ENCODE peak calls at places on chromosomes 2 and 18, in six cellular contexts. B is G401, P is T follicular helper cell, A is astrocyte, O is fibroblast of gingiva, U is cerebellum. D is an unnamed sample.

GRCh38 chr2:96848264-96848663 is 4.4 kb upstream of the ANKRD23 start:
- DNase-seq in O (no peak), P (no peak), B (no peak), U (no peak), A (no peak), D (no peak)

GRCh38 chr2:5987117-5987787 is 295.1 kb downstream of the SOX11 start:
- DNase-seq in U (no peak), P (no peak), B (no peak), O (no peak), A (no peak), D (no peak)

GRCh38 chr2:238811765-238812164 is 36.1 kb upstream of the TWIST2 start:
- DNase-seq in U (no peak), A (no peak), O (peak), B (no peak), P (no peak), D (no peak)

GRCh38 chr2:58553937-58554336 is 312.8 kb upstream of the FANCL start:
- DNase-seq in O (no peak), B (no peak), P (no peak), A (no peak), U (no peak), D (no peak)

GRCh38 chr18:25701821-25702220 is 349.9 kb upstream of the ZNF521 start:
- DNase-seq in A (no peak), P (no peak), B (no peak), U (no peak), O (no peak), D (no peak)

GRCh38 chr18:76275913-76276312 is 219.1 kb downstream of the ZNF516 start:
- DNase-seq in O (no peak), A (no peak), B (no peak), P (no peak), U (no peak), D (no peak)

GRCh38 chr2:38685116-38685735 is 19.3 kb downstream of the GALM start:
- DNase-seq in A (no peak), U (no peak), O (no peak), P (no peak), B (no peak), D (no peak)

GRCh38 chr2:143558665-143559064 is 429.4 kb downstream of the ARHGAP15 start:
- DNase-seq in P (no peak), B (no peak), A (peak), O (peak), U (no peak), D (no peak)

GRCh38 chr2:234490239-234491074 is 6.4 kb downstream of the ARL4C start:
- DNase-seq in P (no peak), O (no peak), B (peak), A (no peak), U (no peak), D (no peak)

GRCh38 chr2:192993059-192993458 is 798.3 kb upstream of the TMEFF2 start:
- DNase-seq in O (no peak), A (no peak), P (no peak), B (no peak), U (no peak), D (no peak)

GRCh38 chr2:67996772-67997527 is 65.9 kb downstream of the C1D start:
- DNase-seq in A (no peak), B (no peak), P (no peak), U (no peak), O (no peak), D (no peak)

GRCh38 chr2:126831234-126832005 is 67.3 kb upstream of the TEX51 start:
- DNase-seq in B (no peak), U (no peak), O (no peak), A (no peak), P (no peak), D (no peak)

GRCh38 chr2:27021253-27021801 is 11.4 kb upstream of the TMEM214 start:
- DNase-seq in A (peak), B (no peak), P (no peak), O (no peak), U (no peak), D (no peak)

D was measured in NCI-H446 treated with DMSO at 0.1 percent for 48 hours.